ENCODE peak calls at places on chromosomes 7 and 10, in four cellular contexts. P is stomach, Y is mucosa of descending colon, W is WTC11. M is an unnamed sample.

GRCh38 chr7:132276986-132277716 is 299.1 kb downstream of the PLXNA4 start:
- DNase-seq in P (no peak), Y (no peak), W (no peak), M (no peak)

GRCh38 chr7:291302-292092 is 1.5 kb downstream of the FOXL3 start:
- DNase-seq in P (no peak), Y (peak; percentile 29), W (no peak), M (no peak)

GRCh38 chr10:49397036-49397999 is 1.4 kb upstream of the DRGX start:
- DNase-seq in P (no peak), Y (no peak), W (peak; percentile 49), M (no peak)

GRCh38 chr7:64881461-64882287 is 21.4 kb upstream of the ZNF273 start:
- DNase-seq in P (peak; percentile 23), Y (no peak), W (no peak), M (peak; percentile 22)

GRCh38 chr10:51400354-51401096 is 298.9 kb downstream of the CSTF2T start:
- DNase-seq in P (no peak), Y (no peak), W (no peak), M (no peak)

GRCh38 chr10:12480440-12480839 is 131.1 kb downstream of the CAMK1D start:
- DNase-seq in P (no peak), Y (no peak), W (no peak), M (no peak)

GRCh38 chr10:124557167-124557566 is 95.5 kb downstream of the LHPP start:
- DNase-seq in P (no peak), Y (peak; percentile 1), W (no peak), M (no peak)

GRCh38 chr10:71838264-71839211 is 12.5 kb downstream of the PSAP start:
- DNase-seq in P (no peak), Y (no peak), W (no peak), M (no peak)

GRCh38 chr7:31126976-31127375 is 74.9 kb downstream of the ADCYAP1R1 start:
- DNase-seq in P (no peak), Y (no peak), W (no peak), M (no peak)

GRCh38 chr10:1548596-1548995 is 188.7 kb downstream of the ADARB2 start:
- DNase-seq in P (no peak), Y (no peak), W (no peak), M (no peak)

GRCh38 chr10:34739915-34740314 is 75.2 kb downstream of the PARD3 start:
- DNase-seq in P (peak; percentile 30), Y (peak; percentile 46), W (peak; percentile 73), M (no peak)

GRCh38 chr7:151539055-151539714 is 19.5 kb upstream of the RHEB start:
- DNase-seq in P (no peak), Y (no peak), W (no peak), M (peak; percentile 44)

GRCh38 chr7:72025381-72025960 is 386.7 kb downstream of the CALN1 start:
- DNase-seq in P (no peak), Y (no peak), W (no peak), M (no peak)

GRCh38 chr7:47093254-47093798 is 488.6 kb downstream of the TNS3 start:
- DNase-seq in P (no peak), Y (no peak), W (no peak), M (no peak)

GRCh38 chr7:17371656-17372524 is 73.4 kb downstream of the AHR start:
- DNase-seq in P (no peak), Y (no peak), W (no peak), M (no peak)

GRCh38 chr7:37516610-37517108 is 68.0 kb upstream of the ELMO1 start:
- DNase-seq in P (no peak), Y (no peak), W (no peak), M (no peak)

GRCh38 chr7:50664461-50664922 is 99.3 kb upstream of the DDC start:
- DNase-seq in P (no peak), Y (no peak), W (no peak), M (peak; percentile 55)

GRCh38 chr7:49443515-49443914 is 329.9 kb upstream of the VWC2 start:
- DNase-seq in P (no peak), Y (no peak), W (no peak), M (no peak)

DNA sequence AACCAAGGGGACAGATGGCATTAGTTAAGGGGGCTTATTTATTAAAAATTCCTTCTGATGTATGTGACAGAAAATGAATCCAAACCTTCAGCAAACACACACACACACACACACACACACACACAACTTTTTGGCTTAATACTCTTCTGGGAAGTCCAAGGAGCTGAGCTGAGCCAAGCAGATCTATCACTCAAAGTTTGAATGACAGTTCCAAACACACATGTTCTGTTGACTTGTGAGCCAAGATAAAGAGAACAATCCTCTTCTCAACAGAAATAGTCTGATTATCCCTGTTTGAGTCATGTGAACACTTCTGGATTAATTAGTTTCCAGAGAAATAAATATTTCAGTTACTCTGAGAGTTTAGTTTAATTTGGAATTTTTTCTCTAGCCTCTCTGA is 31.5 kb downstream of the KBTBD2 start:
- DNase-seq in P (no peak), Y (no peak), W (no peak), M (no peak)
- TF ChIP-seq CTCF in P (no peak), Y (no peak), W (no peak), M (no peak)

GRCh38 chr10:75851946-75852345 is 420.5 kb downstream of the LRMDA start:
- DNase-seq in P (no peak), Y (no peak), W (no peak), M (no peak)

GRCh38 chr10:75858357-75858756 is 426.9 kb downstream of the LRMDA start:
- DNase-seq in P (no peak), Y (no peak), W (no peak), M (no peak)

GRCh38 chr10:75857269-75857846 is 425.9 kb downstream of the LRMDA start:
- DNase-seq in P (no peak), Y (no peak), W (no peak), M (no peak)

GRCh38 chr10:75857896-75858295 is 426.5 kb downstream of the LRMDA start:
- DNase-seq in P (no peak), Y (no peak), W (no peak), M (no peak)

GRCh38 chr10:75853085-75853484 is 421.7 kb downstream of the LRMDA start:
- DNase-seq in P (no peak), Y (no peak), W (no peak), M (no peak)
- TF ChIP-seq CTCF in P (no peak), Y (no peak), W (peak; percentile 13), M (no peak)

GRCh38 chr7:116341222-116341907 is 131.0 kb downstream of the TES start:
- DNase-seq in P (no peak), Y (no peak), W (no peak), M (no peak)
- TF ChIP-seq CTCF in P (no peak), Y (no peak), W (no peak), M (peak; percentile 9)

DNA sequence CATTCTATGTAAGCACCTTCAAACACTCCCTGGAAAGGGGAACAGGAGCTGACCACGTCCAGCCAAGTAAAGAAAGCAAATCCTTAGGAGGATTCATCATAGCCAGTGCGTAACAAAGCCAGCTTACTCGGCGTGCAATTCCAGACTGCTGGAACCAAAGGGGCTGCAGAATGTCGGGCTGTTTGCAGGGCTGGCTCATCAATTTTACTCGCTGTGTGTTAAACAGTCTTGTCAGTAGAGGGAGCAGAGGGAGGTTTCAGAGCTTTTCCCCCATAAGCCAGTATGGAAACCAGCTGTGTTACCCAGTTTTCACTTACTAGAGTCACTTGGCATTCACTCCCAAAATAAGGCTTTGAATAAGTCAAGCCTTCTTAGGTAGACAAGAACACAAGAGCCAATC is 127.1 kb downstream of the KMT2E start:
- DNase-seq in P (no peak), Y (no peak), W (peak; percentile 38), M (peak; percentile 18)
- TF ChIP-seq CTCF in P (no peak), Y (no peak), W (peak; percentile 19), M (peak; percentile 43)

DNA sequence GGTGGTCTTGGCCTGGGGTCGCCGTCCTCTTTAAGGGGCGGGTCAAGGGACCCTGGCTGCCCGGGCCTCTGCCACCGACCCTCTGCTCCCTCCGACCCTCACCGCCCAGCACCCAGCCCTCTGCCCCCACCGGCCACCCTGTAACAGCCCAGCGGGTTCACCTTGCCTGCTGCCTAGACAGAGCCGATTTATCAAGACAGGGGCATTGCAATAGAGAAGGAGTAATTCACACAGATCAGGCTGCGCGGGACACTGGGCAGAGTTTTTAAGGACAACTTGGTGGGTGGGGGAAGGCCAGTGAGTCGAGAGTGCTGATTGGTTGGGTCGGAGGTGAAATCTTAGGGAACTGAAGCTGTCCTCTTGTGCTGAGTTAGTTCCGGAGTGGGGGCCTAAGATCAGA is 779 bp upstream of the ADCK2 start:
- DNase-seq in P (no peak), Y (peak; percentile 43), W (no peak), M (no peak)
- TF ChIP-seq CTCF in P (no peak), Y (no peak), W (no peak), M (no peak)